ENCODE peak calls at places on chromosome 21, in six cellular contexts. One of them, this sample, is unnamed.
A peak's percentile ranks its signal among the peaks of the same experiment; 100 is the strongest.

GRCh38 chr21:33317226-33317625 is 7.5 kb upstream of the IFNAR1 start:
- DNase-seq in HT1080: no peak
- DNase-seq in GM04504: no peak
- DNase-seq in SW 1271: no peak
- DNase-seq in fibroblast of the conjunctiva: no peak
- DNase-seq in tibial artery: no peak
- DNase-seq in this sample: no peak

GRCh38 chr21:30463713-30464112 is 16.5 kb downstream of the KRTAP19-1 start:
- DNase-seq in GM04504: no peak
- DNase-seq in fibroblast of the conjunctiva: no peak
- DNase-seq in SW 1271: peak; percentile 31
- DNase-seq in HT1080: peak; percentile 36
- DNase-seq in tibial artery: no peak
- DNase-seq in this sample: peak; percentile 7

GRCh38 chr21:33374874-33375644 is 28.2 kb upstream of the IFNGR2 start:
- DNase-seq in GM04504: no peak
- DNase-seq in HT1080: no peak
- DNase-seq in fibroblast of the conjunctiva: no peak
- DNase-seq in tibial artery: no peak
- DNase-seq in SW 1271: no peak
- DNase-seq in this sample: no peak

GRCh38 chr21:40049031-40049958 is 182.1 kb downstream of the PCP4 start:
- DNase-seq in fibroblast of the conjunctiva: no peak
- DNase-seq in SW 1271: no peak
- DNase-seq in GM04504: no peak
- DNase-seq in HT1080: peak; percentile 56
- DNase-seq in tibial artery: peak; percentile 82
- DNase-seq in this sample: peak; percentile 70

GRCh38 chr21:31173881-31174555 is 135.7 kb upstream of the KRTAP19-8 start:
- DNase-seq in GM04504: no peak
- DNase-seq in fibroblast of the conjunctiva: no peak
- DNase-seq in tibial artery: peak; percentile 72
- DNase-seq in SW 1271: no peak
- DNase-seq in HT1080: no peak
- DNase-seq in this sample: no peak

GRCh38 chr21:45209685-45210284 is 77.9 kb downstream of the POFUT2 start:
- DNase-seq in GM04504: no peak
- DNase-seq in SW 1271: no peak
- DNase-seq in HT1080: no peak
- DNase-seq in fibroblast of the conjunctiva: no peak
- DNase-seq in tibial artery: no peak
- DNase-seq in this sample: no peak

GRCh38 chr21:29638761-29639327 is 301.0 kb downstream of the GRIK1 start:
- DNase-seq in SW 1271: no peak
- DNase-seq in HT1080: no peak
- DNase-seq in fibroblast of the conjunctiva: no peak
- DNase-seq in tibial artery: no peak
- DNase-seq in GM04504: no peak
- DNase-seq in this sample: no peak

GRCh38 chr21:36005879-36006400 is 54.4 kb downstream of the SETD4 start:
- DNase-seq in GM04504: no peak
- DNase-seq in fibroblast of the conjunctiva: no peak
- DNase-seq in HT1080: no peak
- DNase-seq in tibial artery: no peak
- DNase-seq in SW 1271: no peak
- DNase-seq in this sample: no peak

GRCh38 chr21:20875741-20876140 is 122.5 kb upstream of the NCAM2 start:
- DNase-seq in HT1080: no peak
- DNase-seq in SW 1271: no peak
- DNase-seq in fibroblast of the conjunctiva: no peak
- DNase-seq in tibial artery: no peak
- DNase-seq in GM04504: no peak
- DNase-seq in this sample: no peak

GRCh38 chr21:32455548-32455947 is 43.0 kb downstream of the EVA1C start:
- DNase-seq in fibroblast of the conjunctiva: no peak
- DNase-seq in tibial artery: no peak
- DNase-seq in HT1080: no peak
- DNase-seq in GM04504: no peak
- DNase-seq in SW 1271: no peak
- DNase-seq in this sample: no peak

GRCh38 chr21:31500976-31501375 is 156.9 kb upstream of the TIAM1 start:
- DNase-seq in HT1080: no peak
- DNase-seq in GM04504: no peak
- DNase-seq in tibial artery: no peak
- DNase-seq in SW 1271: no peak
- DNase-seq in fibroblast of the conjunctiva: no peak
- DNase-seq in this sample: no peak

GRCh38 chr21:34743831-34744230 is 75.0 kb downstream of the CLIC6 start:
- DNase-seq in SW 1271: no peak
- DNase-seq in GM04504: peak; percentile 62
- DNase-seq in tibial artery: peak; percentile 70
- DNase-seq in fibroblast of the conjunctiva: peak; percentile 35
- DNase-seq in HT1080: peak; percentile 61
- DNase-seq in this sample: peak; percentile 94

GRCh38 chr21:16241500-16241963 is 511.8 kb downstream of the USP25 start:
- DNase-seq in tibial artery: no peak
- DNase-seq in SW 1271: no peak
- DNase-seq in fibroblast of the conjunctiva: no peak
- DNase-seq in GM04504: no peak
- DNase-seq in HT1080: no peak
- DNase-seq in this sample: no peak

GRCh38 chr21:36783612-36784383 is 84.9 kb downstream of the SIM2 start:
- DNase-seq in HT1080: peak; percentile 84
- DNase-seq in GM04504: no peak
- DNase-seq in SW 1271: peak; percentile 6
- DNase-seq in fibroblast of the conjunctiva: no peak
- DNase-seq in tibial artery: no peak
- DNase-seq in this sample: peak; percentile 77

GRCh38 chr21:29072873-29073221 is 601 bp downstream of the CCT8 start:
- DNase-seq in HT1080: peak; percentile 8
- DNase-seq in GM04504: no peak
- DNase-seq in fibroblast of the conjunctiva: peak; percentile 3
- DNase-seq in SW 1271: no peak
- DNase-seq in tibial artery: no peak
- DNase-seq in this sample: no peak

GRCh38 chr21:28601708-28602107 is 391.0 kb downstream of the LTN1 start:
- DNase-seq in GM04504: no peak
- DNase-seq in SW 1271: no peak
- DNase-seq in HT1080: no peak
- DNase-seq in fibroblast of the conjunctiva: no peak
- DNase-seq in tibial artery: no peak
- DNase-seq in this sample: peak; percentile 12

GRCh38 chr21:15004721-15005370 is 60.0 kb downstream of the NRIP1 start:
- DNase-seq in tibial artery: no peak
- DNase-seq in HT1080: no peak
- DNase-seq in SW 1271: no peak
- DNase-seq in fibroblast of the conjunctiva: no peak
- DNase-seq in GM04504: no peak
- DNase-seq in this sample: no peak

GRCh38 chr21:44065428-44065827 is 41.8 kb upstream of the PWP2 start:
- DNase-seq in HT1080: peak; percentile 25
- DNase-seq in fibroblast of the conjunctiva: no peak
- DNase-seq in GM04504: no peak
- DNase-seq in SW 1271: no peak
- DNase-seq in tibial artery: no peak
- DNase-seq in this sample: no peak

GRCh38 chr21:35562876-35563275 is 497.4 kb downstream of the SETD4 start:
- DNase-seq in SW 1271: no peak
- DNase-seq in tibial artery: no peak
- DNase-seq in HT1080: no peak
- DNase-seq in fibroblast of the conjunctiva: no peak
- DNase-seq in GM04504: no peak
- DNase-seq in this sample: no peak

GRCh38 chr21:29177800-29178199 is 47.4 kb downstream of the MAP3K7CL start:
- DNase-seq in fibroblast of the conjunctiva: no peak
- DNase-seq in HT1080: no peak
- DNase-seq in GM04504: no peak
- DNase-seq in tibial artery: no peak
- DNase-seq in SW 1271: no peak
- DNase-seq in this sample: no peak

GRCh38 chr21:8990326-8991087 is 1530.9 kb upstream of the TPTE start:
- DNase-seq in SW 1271: no peak
- DNase-seq in HT1080: no peak
- DNase-seq in GM04504: no peak
- DNase-seq in fibroblast of the conjunctiva: no peak
- DNase-seq in tibial artery: no peak
- DNase-seq in this sample: no peak

GRCh38 chr21:42319368-42319767 is 4.2 kb upstream of the TFF3 start:
- DNase-seq in GM04504: no peak
- DNase-seq in fibroblast of the conjunctiva: no peak
- DNase-seq in HT1080: no peak
- DNase-seq in tibial artery: no peak
- DNase-seq in SW 1271: no peak
- DNase-seq in this sample: no peak

GRCh38 chr21:46153259-46154154 is 1.9 kb downstream of the FTCD start:
- DNase-seq in GM04504: no peak
- DNase-seq in tibial artery: peak; percentile 73
- DNase-seq in HT1080: peak; percentile 15
- DNase-seq in fibroblast of the conjunctiva: no peak
- DNase-seq in SW 1271: no peak
- DNase-seq in this sample: no peak

GRCh38 chr21:43306911-43307676 is 119.8 kb downstream of the SIK1 start:
- DNase-seq in SW 1271: peak; percentile 4
- DNase-seq in fibroblast of the conjunctiva: no peak
- DNase-seq in GM04504: no peak
- DNase-seq in tibial artery: peak; percentile 54
- DNase-seq in HT1080: peak; percentile 92
- DNase-seq in this sample: peak; percentile 92

GRCh38 chr21:42807938-42808613 is 71.3 kb downstream of the WDR4 start:
- DNase-seq in GM04504: no peak
- DNase-seq in SW 1271: no peak
- DNase-seq in HT1080: no peak
- DNase-seq in fibroblast of the conjunctiva: no peak
- DNase-seq in tibial artery: no peak
- DNase-seq in this sample: no peak

GRCh38 chr21:31363720-31364119 is 19.7 kb upstream of the TIAM1 start:
- DNase-seq in GM04504: no peak
- DNase-seq in tibial artery: no peak
- DNase-seq in SW 1271: no peak
- DNase-seq in HT1080: peak; percentile 19
- DNase-seq in fibroblast of the conjunctiva: no peak
- DNase-seq in this sample: no peak

GRCh38 chr21:34722684-34723300 is 54.0 kb downstream of the CLIC6 start:
- DNase-seq in fibroblast of the conjunctiva: no peak
- DNase-seq in GM04504: no peak
- DNase-seq in SW 1271: no peak
- DNase-seq in HT1080: no peak
- DNase-seq in tibial artery: no peak
- DNase-seq in this sample: no peak

GRCh38 chr21:36910581-36911307 is 55.7 kb downstream of the HLCS start:
- DNase-seq in GM04504: no peak
- DNase-seq in tibial artery: no peak
- DNase-seq in fibroblast of the conjunctiva: peak; percentile 30
- DNase-seq in HT1080: no peak
- DNase-seq in SW 1271: no peak
- DNase-seq in this sample: no peak

GRCh38 chr21:46079357-46080170 is 18.3 kb upstream of the COL6A2 start:
- DNase-seq in fibroblast of the conjunctiva: peak; percentile 69
- DNase-seq in tibial artery: peak; percentile 74
- DNase-seq in GM04504: peak; percentile 93
- DNase-seq in SW 1271: no peak
- DNase-seq in HT1080: peak; percentile 34
- DNase-seq in this sample: no peak

GRCh38 chr21:15839601-15840000 is 109.8 kb downstream of the USP25 start:
- DNase-seq in fibroblast of the conjunctiva: no peak
- DNase-seq in HT1080: no peak
- DNase-seq in SW 1271: no peak
- DNase-seq in tibial artery: no peak
- DNase-seq in GM04504: no peak
- DNase-seq in this sample: no peak

GRCh38 chr21:44273046-44273445 is 11.3 kb upstream of the DNMT3L start:
- DNase-seq in HT1080: no peak
- DNase-seq in SW 1271: no peak
- DNase-seq in tibial artery: no peak
- DNase-seq in fibroblast of the conjunctiva: no peak
- DNase-seq in GM04504: no peak
- DNase-seq in this sample: no peak

GRCh38 chr21:26811031-26811430 is 34.2 kb downstream of the ADAMTS1 start:
- DNase-seq in HT1080: no peak
- DNase-seq in SW 1271: no peak
- DNase-seq in GM04504: no peak
- DNase-seq in tibial artery: no peak
- DNase-seq in fibroblast of the conjunctiva: no peak
- DNase-seq in this sample: no peak

GRCh38 chr21:42621828-42622199 is 31.6 kb upstream of the PDE9A start:
- DNase-seq in HT1080: no peak
- DNase-seq in fibroblast of the conjunctiva: no peak
- DNase-seq in tibial artery: no peak
- DNase-seq in SW 1271: no peak
- DNase-seq in GM04504: no peak
- DNase-seq in this sample: no peak

GRCh38 chr21:35044770-35045538 is 4.1 kb downstream of the RUNX1 start:
- DNase-seq in GM04504: no peak
- DNase-seq in HT1080: no peak
- DNase-seq in SW 1271: no peak
- DNase-seq in tibial artery: no peak
- DNase-seq in fibroblast of the conjunctiva: no peak
- DNase-seq in this sample: no peak